ENCODE peak calls at places on chromosomes 12 and 14, in seven cellular contexts. P is astrocyte, I is breast epithelium, D is PC-3, L is A549, S is fibroblast of pulmonary artery, T is cardiac muscle cell. C is an unnamed sample.

GRCh38 chr14:77123381-77124344 is 17.9 kb downstream of the ZDHHC22 start:
- DNase-seq in L (no peak), S (peak; percentile 10), I (peak; percentile 85), D (peak; percentile 96), P (no peak), T (no peak), C (no peak)

GRCh38 chr14:101960225-101960624 is 4.1 kb upstream of the DYNC1H1 start:
- DNase-seq in D (peak; percentile 48), I (no peak), S (peak; percentile 42), P (no peak), L (no peak), T (peak; percentile 41), C (no peak)

GRCh38 chr14:104140213-104140462 is 1.8 kb downstream of the KIF26A start:
- DNase-seq in I (no peak), P (no peak), T (no peak), S (no peak), D (no peak), L (no peak), C (no peak)

GRCh38 chr14:81275305-81275950 is 54.7 kb upstream of the GTF2A1 start:
- DNase-seq in D (no peak), P (no peak), S (no peak), L (no peak), I (no peak), T (no peak), C (no peak)

GRCh38 chr12:76270657-76271358 is 77.4 kb downstream of the BBS10 start:
- DNase-seq in T (no peak), P (no peak), I (no peak), S (no peak), D (no peak), L (no peak), C (peak; percentile 59)

GRCh38 chr12:64696065-64696741 is 63.0 kb downstream of the GNS start:
- DNase-seq in L (peak; percentile 53), D (peak; percentile 73), I (no peak), S (peak; percentile 66), T (peak; percentile 46), P (no peak), C (peak; percentile 62)

GRCh38 chr12:71755146-71755892 is 656 bp downstream of the RAB21 start:
- DNase-seq in T (peak; percentile 40), I (no peak), P (peak; percentile 61), S (peak; percentile 64), L (peak; percentile 41), D (peak; percentile 48), C (peak; percentile 62)

GRCh38 chr12:80805106-80805505 is 88.4 kb downstream of the MYF5 start:
- DNase-seq in D (no peak), L (no peak), T (no peak), P (no peak), I (no peak), S (no peak), C (no peak)

GRCh38 chr12:113135178-113136127 is at the start of gene RASAL1:
- DNase-seq in T (peak; percentile 40), L (peak; percentile 87), D (peak; percentile 44), S (no peak), I (no peak), P (no peak), C (no peak)

GRCh38 chr14:51614707-51615106 is 37.0 kb upstream of the FRMD6 start:
- DNase-seq in L (no peak), S (no peak), P (peak; percentile 93), D (no peak), T (no peak), I (no peak), C (no peak)

GRCh38 chr14:22556021-22556989 is 32.7 kb downstream of the DAD1 start:
- DNase-seq in I (no peak), L (no peak), T (no peak), S (peak; percentile 80), P (peak; percentile 94), D (peak; percentile 97), C (peak; percentile 93)

GRCh38 chr14:57390806-57391562 is 598 bp downstream of the NAA30 start:
- DNase-seq in T (peak; percentile 58), S (no peak), I (no peak), P (peak; percentile 26), L (peak; percentile 48), D (peak; percentile 61), C (peak; percentile 31)

GRCh38 chr14:59161571-59162175 is 26.8 kb upstream of the DAAM1 start:
- DNase-seq in S (peak; percentile 95), L (peak; percentile 67), P (peak; percentile 86), I (no peak), T (peak; percentile 34), D (peak; percentile 63), C (peak; percentile 89)

GRCh38 chr14:57748279-57748678 is 117.6 kb downstream of the SLC35F4 start:
- DNase-seq in T (no peak), P (no peak), D (peak; percentile 78), S (peak; percentile 3), I (no peak), L (no peak), C (no peak)

GRCh38 chr12:27277846-27278260 is 33.8 kb downstream of the STK38L start:
- DNase-seq in S (peak; percentile 95), L (peak; percentile 62), D (peak; percentile 83), T (peak; percentile 64), I (no peak), P (peak; percentile 96), C (peak; percentile 91)

GRCh38 chr14:72948481-72949138 is 22.3 kb downstream of the DCAF4 start:
- DNase-seq in L (peak; percentile 58), P (peak; percentile 37), S (peak; percentile 78), I (peak; percentile 66), D (peak; percentile 86), T (peak; percentile 78), C (peak; percentile 80)

GRCh38 chr12:90991952-90992465 is 12.8 kb downstream of the EPYC start:
- DNase-seq in D (no peak), L (no peak), S (no peak), P (no peak), I (no peak), T (no peak), C (peak; percentile 55)

DNA sequence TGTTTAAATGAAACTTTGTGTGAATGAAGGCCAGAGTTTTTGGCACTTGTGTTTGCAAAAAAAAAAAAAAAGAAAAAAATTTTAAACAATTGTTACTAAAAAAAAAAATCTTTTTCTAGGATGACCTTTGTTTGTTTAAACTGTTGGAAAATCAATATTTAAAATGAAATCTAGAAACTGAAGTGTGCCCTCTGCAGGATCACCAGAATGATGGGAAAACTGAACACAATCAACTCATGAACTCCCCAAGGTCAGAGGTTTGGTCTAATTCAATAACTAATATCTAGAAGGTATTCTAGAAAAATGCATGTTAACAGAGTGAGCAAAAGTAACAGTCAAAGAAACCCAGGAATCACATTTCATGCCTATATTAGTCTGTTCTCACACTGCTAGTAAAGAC is 448.9 kb downstream of the FLRT2 start:
- DNase-seq in S (no peak), D (no peak), L (no peak), T (no peak), I (no peak), P (no peak), C (no peak)
- TF ChIP-seq CTCF in S (no peak), D (peak; percentile 15), L (no peak), T (no peak), I (no peak), P (no peak), C (peak; percentile 29)

DNA sequence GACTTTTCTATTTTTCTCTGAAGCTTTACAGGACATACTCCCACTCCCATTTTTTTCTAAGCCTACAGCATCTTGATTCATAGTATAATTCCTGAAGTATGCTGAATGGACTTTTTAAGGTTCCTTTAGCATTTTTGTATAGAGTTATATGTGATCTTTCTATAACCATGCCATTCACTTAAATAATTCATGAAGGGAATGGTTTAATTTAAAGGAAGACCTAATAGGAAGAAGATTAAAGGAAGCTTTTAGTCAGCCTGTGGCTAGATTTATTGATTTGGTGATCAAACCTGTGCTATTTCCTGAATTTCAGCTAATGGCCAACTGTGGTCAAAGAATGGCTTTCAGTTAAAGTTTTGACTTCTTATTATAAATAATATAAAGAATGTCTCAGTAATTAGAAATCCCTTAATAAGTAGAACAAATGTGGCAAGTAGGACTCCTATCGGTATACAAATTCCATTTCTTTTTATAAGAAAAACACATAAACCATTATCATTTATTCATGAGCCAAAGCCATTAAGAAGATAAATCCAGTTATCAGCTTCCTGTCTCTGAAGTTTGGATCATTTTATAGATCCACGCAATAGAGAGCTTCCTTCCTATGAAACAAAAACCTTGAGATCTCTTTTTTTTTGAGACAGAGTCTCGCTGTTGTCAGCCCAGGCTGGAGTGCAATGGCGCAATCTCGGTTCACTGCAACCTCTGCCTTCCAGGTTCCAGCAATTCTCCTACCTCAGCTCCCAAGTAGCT is 4.0 kb upstream of the MAPK1IP1L start:
- DNase-seq in D (no peak), P (no peak), I (no peak), S (no peak), T (no peak), L (no peak), C (no peak)
- H3K4me3 ChIP-seq in D (no peak overlapping the region), P (no peak overlapping the region), I (no peak overlapping the region), S (no peak overlapping the region), T (no peak overlapping the region), L (no peak overlapping the region), C (no peak overlapping the region)

GRCh38 chr14:99415496-99416281 is 65.0 kb downstream of the SETD3 start:
- DNase-seq in T (peak; percentile 89), P (peak; percentile 57), D (peak; percentile 88), S (peak; percentile 89), L (peak; percentile 83), I (no peak), C (peak; percentile 90)

GRCh38 chr14:99410019-99410418 is 70.6 kb downstream of the SETD3 start:
- DNase-seq in I (no peak), T (no peak), S (no peak), P (no peak), D (no peak), L (no peak), C (no peak)

GRCh38 chr14:99412122-99413061 is 68.3 kb downstream of the SETD3 start:
- DNase-seq in L (no peak), I (no peak), S (peak; percentile 17), D (no peak), P (peak; percentile 66), T (peak; percentile 18), C (peak; percentile 58)

GRCh38 chr14:99413972-99414371 is 66.7 kb downstream of the SETD3 start:
- DNase-seq in S (no peak), T (no peak), I (no peak), L (no peak), P (no peak), D (no peak), C (no peak)

GRCh38 chr14:99413172-99413571 is 67.5 kb downstream of the SETD3 start:
- DNase-seq in I (no peak), S (no peak), P (peak; percentile 14), L (no peak), T (no peak), D (no peak), C (no peak)
- TF ChIP-seq CTCF in I (no peak), S (no peak), P (no peak), L (no peak), T (no peak), D (no peak), C (no peak)

GRCh38 chr14:100568164-100568997 is 18.8 kb downstream of the BEGAIN start:
- DNase-seq in D (no peak), L (no peak), I (no peak), S (no peak), T (no peak), P (no peak), C (no peak)
- H3K4me3 ChIP-seq in D (peak overlapping the region; percentile 48), L (peak overlapping the region; percentile 56), I (peak overlapping the region; percentile 87), S (no peak overlapping the region), T (peak overlapping the region; percentile 30), P (peak overlapping the region; percentile 49), C (peak overlapping the region; percentile 22)